ENCODE peak calls at places on chromosomes 4 and X, in ten cellular contexts. J, U, P, E, W, H, C, D, S and G are unnamed samples.

GRCh38 chr4:25238052-25238451 is 4.2 kb downstream of the PI4K2B start:
- DNase-seq in J (no peak), U (no peak), P (no peak), E (no peak), W (no peak), H (no peak), C (no peak), D (no peak), S (no peak), G (no peak)

GRCh38 chr4:55884093-55884850 is 30.8 kb downstream of the EXOC1 start:
- DNase-seq in J (no peak), U (peak), P (no peak), E (no peak), W (no peak), H (no peak), C (no peak), D (no peak), S (no peak), G (no peak)

GRCh38 chr4:41360214-41360910 is 103.6 kb downstream of the UCHL1 start:
- DNase-seq in J (peak), U (peak), P (peak), E (no peak), W (peak), H (peak), C (peak), D (peak), S (peak), G (peak)

GRCh38 chr4:32133734-32134133 is 1413.6 kb downstream of the PCDH7 start:
- DNase-seq in J (no peak), U (no peak), P (no peak), E (no peak), W (no peak), H (no peak), C (no peak), D (no peak), S (no peak), G (no peak)

GRCh38 chr4:188403272-188403671 is 264.0 kb downstream of the TRIML1 start:
- DNase-seq in J (no peak), U (no peak), P (no peak), E (no peak), W (no peak), H (no peak), C (peak), D (no peak), S (no peak), G (no peak)

GRCh38 chrX:129522184-129523059 is 868 bp downstream of the SMARCA1 start:
- DNase-seq in J (peak), U (peak), P (peak), E (no peak), W (peak), H (peak), C (peak), D (peak), S (peak), G (peak)

GRCh38 chrX:150240643-150240970 is 122.5 kb upstream of the MAMLD1 start:
- DNase-seq in J (no peak), U (no peak), P (no peak), E (no peak), W (no peak), H (no peak), C (no peak), D (no peak), S (no peak), G (no peak)

GRCh38 chr4:19883841-19884240 is 367.9 kb upstream of the SLIT2 start:
- DNase-seq in J (no peak), U (no peak), P (no peak), E (no peak), W (no peak), H (no peak), C (peak), D (no peak), S (peak), G (peak)

GRCh38 chr4:52657317-52657629 is 1.8 kb downstream of the USP46 start:
- DNase-seq in J (no peak), U (no peak), P (peak), E (no peak), W (no peak), H (no peak), C (no peak), D (no peak), S (no peak), G (no peak)

GRCh38 chr4:185361872-185362271 is 33.9 kb downstream of the LRP2BP start:
- DNase-seq in J (no peak), U (no peak), P (no peak), E (no peak), W (no peak), H (no peak), C (no peak), D (no peak), S (no peak), G (no peak)

GRCh38 chr4:3442959-3443749 is 1.4 kb downstream of the HGFAC start:
- DNase-seq in J (peak), U (no peak), P (peak), E (peak), W (peak), H (no peak), C (peak), D (peak), S (peak), G (peak)

GRCh38 chr4:72997409-72997808 is 72.1 kb downstream of the COX18 start:
- DNase-seq in J (no peak), U (no peak), P (no peak), E (no peak), W (peak), H (no peak), C (peak), D (no peak), S (peak), G (peak)

GRCh38 chrX:7062276-7062675 is 85.2 kb upstream of the STS start:
- DNase-seq in J (no peak), U (no peak), P (no peak), E (no peak), W (peak), H (no peak), C (no peak), D (no peak), S (peak), G (no peak)

GRCh38 chr4:47213971-47214370 is 182.6 kb downstream of the GABRB1 start:
- DNase-seq in J (no peak), U (no peak), P (no peak), E (no peak), W (peak), H (no peak), C (peak), D (no peak), S (peak), G (peak)

GRCh38 chr4:183444149-183444952 is at the start of gene CDKN2AIP:
- DNase-seq in J (peak), U (peak), P (peak), E (peak), W (peak), H (peak), C (peak), D (peak), S (peak), G (peak)

GRCh38 chr4:915041-915474 is 17.1 kb downstream of the GAK start:
- DNase-seq in J (no peak), U (no peak), P (no peak), E (no peak), W (no peak), H (peak), C (no peak), D (no peak), S (no peak), G (no peak)

GRCh38 chr4:27090406-27090805 is 229.8 kb downstream of the STIM2 start:
- DNase-seq in J (no peak), U (no peak), P (no peak), E (no peak), W (no peak), H (no peak), C (no peak), D (no peak), S (no peak), G (no peak)

GRCh38 chr4:6767725-6768538 is 14.6 kb upstream of the KIAA0232 start:
- DNase-seq in J (no peak), U (no peak), P (no peak), E (no peak), W (no peak), H (no peak), C (no peak), D (no peak), S (no peak), G (peak)

GRCh38 chrX:108415146-108415545 is 23.1 kb downstream of the COL4A6 start:
- DNase-seq in J (no peak), U (no peak), P (no peak), E (no peak), W (no peak), H (no peak), C (no peak), D (no peak), S (no peak), G (no peak)

GRCh38 chrX:6026484-6026883 is 202.2 kb downstream of the NLGN4X start:
- DNase-seq in J (no peak), U (no peak), P (no peak), E (no peak), W (no peak), H (no peak), C (no peak), D (no peak), S (no peak), G (no peak)

GRCh38 chr4:153514001-153514526 is 47.9 kb downstream of the TMEM131L start:
- DNase-seq in J (no peak), U (no peak), P (no peak), E (no peak), W (peak), H (no peak), C (peak), D (no peak), S (peak), G (peak)

GRCh38 chr4:181006509-181007290 is 1236.5 kb upstream of the TENM3 start:
- DNase-seq in J (no peak), U (no peak), P (no peak), E (no peak), W (peak), H (no peak), C (no peak), D (no peak), S (no peak), G (peak)

GRCh38 chr4:65383589-65384305 is 286.5 kb downstream of the EPHA5 start:
- DNase-seq in J (no peak), U (no peak), P (no peak), E (no peak), W (peak), H (no peak), C (no peak), D (no peak), S (peak), G (no peak)

GRCh38 chrX:22043872-22044271 is 11.7 kb downstream of the PHEX start:
- DNase-seq in J (no peak), U (no peak), P (no peak), E (no peak), W (no peak), H (no peak), C (no peak), D (no peak), S (no peak), G (no peak)

GRCh38 chr4:36841583-36842326 is 402.8 kb upstream of the NWD2 start:
- DNase-seq in J (no peak), U (no peak), P (no peak), E (no peak), W (peak), H (no peak), C (no peak), D (no peak), S (peak), G (no peak)

GRCh38 chr4:112591593-112591992 is 45.1 kb downstream of the ZGRF1 start:
- DNase-seq in J (no peak), U (no peak), P (no peak), E (no peak), W (no peak), H (no peak), C (no peak), D (no peak), S (no peak), G (no peak)

GRCh38 chr4:153448003-153448731 is 18.0 kb upstream of the TMEM131L start:
- DNase-seq in J (peak), U (no peak), P (no peak), E (no peak), W (no peak), H (no peak), C (peak), D (no peak), S (peak), G (no peak)

GRCh38 chr4:135464311-135464710 is 1262.7 kb upstream of the PABPC4L start:
- DNase-seq in J (no peak), U (no peak), P (no peak), E (no peak), W (no peak), H (no peak), C (no peak), D (no peak), S (no peak), G (no peak)

GRCh38 chr4:153276966-153277365 is 67.5 kb upstream of the MND1 start:
- DNase-seq in J (no peak), U (no peak), P (no peak), E (no peak), W (no peak), H (no peak), C (no peak), D (no peak), S (no peak), G (no peak)

GRCh38 chr4:26105815-26106699 is 192.0 kb downstream of the SMIM20 start:
- DNase-seq in J (no peak), U (no peak), P (no peak), E (no peak), W (peak), H (no peak), C (peak), D (peak), S (peak), G (peak)

GRCh38 chr4:7120341-7120740 is 52.5 kb upstream of the GRPEL1 start:
- DNase-seq in J (no peak), U (no peak), P (no peak), E (no peak), W (peak), H (no peak), C (no peak), D (no peak), S (no peak), G (peak)

GRCh38 chr4:147940144-147940543 is 208.3 kb downstream of the ARHGAP10 start:
- DNase-seq in J (no peak), U (no peak), P (no peak), E (no peak), W (no peak), H (no peak), C (no peak), D (no peak), S (no peak), G (no peak)

GRCh38 chr4:54784188-54784671 is 126.5 kb downstream of the KIT start:
- DNase-seq in J (no peak), U (no peak), P (no peak), E (no peak), W (no peak), H (peak), C (peak), D (no peak), S (peak), G (peak)

GRCh38 chr4:31290836-31291235 is 570.7 kb downstream of the PCDH7 start:
- DNase-seq in J (no peak), U (no peak), P (no peak), E (no peak), W (no peak), H (no peak), C (no peak), D (no peak), S (no peak), G (no peak)

GRCh38 chr4:95415346-95415771 is 133.4 kb downstream of the UNC5C start:
- DNase-seq in J (no peak), U (no peak), P (no peak), E (no peak), W (no peak), H (no peak), C (no peak), D (no peak), S (peak), G (no peak)

GRCh38 chr4:26094076-26094475 is 180.1 kb downstream of the SMIM20 start:
- DNase-seq in J (no peak), U (no peak), P (no peak), E (no peak), W (no peak), H (no peak), C (no peak), D (no peak), S (no peak), G (no peak)

GRCh38 chr4:138007572-138007971 is 234.6 kb downstream of the SLC7A11 start:
- DNase-seq in J (no peak), U (no peak), P (no peak), E (no peak), W (peak), H (no peak), C (peak), D (no peak), S (peak), G (peak)